ENCODE peak calls at places on chromosomes 7 and 10, in four cellular contexts. J, O, G and D are unnamed samples.

GRCh38 chr10:7787150-7787856 is 490 bp downstream of the KIN start:
- DNase-seq in J (no peak), O (no peak), G (no peak), D (no peak)

GRCh38 chr10:112716924-112717348 is 233.1 kb upstream of the TCF7L2 start:
- DNase-seq in J (no peak), O (no peak), G (no peak), D (no peak)

GRCh38 chr7:28536259-28536658 is 123.9 kb downstream of the CREB5 start:
- DNase-seq in J (no peak), O (no peak), G (no peak), D (peak; percentile 87)

GRCh38 chr7:37511852-37512377 is 63.3 kb upstream of the ELMO1 start:
- DNase-seq in J (no peak), O (no peak), G (no peak), D (no peak)

GRCh38 chr7:98119257-98119918 is 12.7 kb downstream of the LMTK2 start:
- DNase-seq in J (no peak), O (no peak), G (no peak), D (no peak)

GRCh38 chr10:22931948-22932347 is 4.1 kb downstream of the ARMC3 start:
- DNase-seq in J (no peak), O (no peak), G (no peak), D (no peak)

GRCh38 chr7:156725074-156725473 is 84.5 kb downstream of the RNF32 start:
- DNase-seq in J (no peak), O (no peak), G (no peak), D (no peak)

GRCh38 chr10:128274938-128275337 is 148.7 kb upstream of the MKI67 start:
- DNase-seq in J (no peak), O (no peak), G (no peak), D (no peak)

GRCh38 chr10:98292976-98293375 is 25.0 kb upstream of the LOXL4 start:
- DNase-seq in J (no peak), O (no peak), G (no peak), D (no peak)

GRCh38 chr7:15555385-15555859 is 6.4 kb downstream of the AGMO start:
- DNase-seq in J (no peak), O (no peak), G (no peak), D (no peak)

GRCh38 chr10:128221787-128222186 is 95.6 kb upstream of the MKI67 start:
- DNase-seq in J (no peak), O (no peak), G (no peak), D (no peak)

GRCh38 chr7:1447551-1448244 is 11.6 kb downstream of the MICALL2 start:
- DNase-seq in J (no peak), O (no peak), G (no peak), D (no peak)

GRCh38 chr7:121832347-121832746 is 40.6 kb upstream of the PTPRZ1 start:
- DNase-seq in J (no peak), O (no peak), G (no peak), D (no peak)